ENCODE peak calls at places on chromosomes 6 and 20, in eight cellular contexts. U, D, M, A, W, Q, Z and S are unnamed samples. For H3K4me1, the result is how much of the 10 kb centered on the place peaks cover.

GRCh38 chr6:56514395-56514794 is 128.3 kb downstream of the DST start:
- DNase-seq in U (no peak), D (no peak), M (no peak), A (peak), W (no peak), Q (no peak), Z (no peak), S (no peak)

GRCh38 chr6:133277228-133277894 is 36.2 kb downstream of the EYA4 start:
- DNase-seq in U (no peak), D (no peak), M (no peak), A (no peak), W (no peak), Q (no peak), Z (no peak), S (no peak)

GRCh38 chr6:79909517-79909916 is 37.8 kb downstream of the ELOVL4 start:
- DNase-seq in U (no peak), D (no peak), M (no peak), A (no peak), W (no peak), Q (no peak), Z (no peak), S (no peak)

GRCh38 chr20:62006482-62006881 is 59.2 kb downstream of the TAF4 start:
- DNase-seq in U (peak), D (no peak), M (no peak), A (no peak), W (no peak), Q (no peak), Z (no peak), S (no peak)

GRCh38 chr6:169224185-169224695 is 29.4 kb downstream of the THBS2 start:
- DNase-seq in U (no peak), D (no peak), M (no peak), A (peak), W (no peak), Q (no peak), Z (no peak), S (no peak)

GRCh38 chr6:33390767-33391277 is 801 bp upstream of the KIFC1 start:
- DNase-seq in U (no peak), D (no peak), M (no peak), A (no peak), W (no peak), Q (no peak), Z (no peak), S (no peak)

GRCh38 chr20:62860924-62861691 is 514 bp downstream of the TCFL5 start:
- DNase-seq in U (peak), D (no peak), M (no peak), A (no peak), W (peak), Q (no peak), Z (peak), S (peak)

GRCh38 chr6:137415127-137415833 is 78.9 kb downstream of the OLIG3 start:
- DNase-seq in U (peak), D (peak), M (peak), A (peak), W (peak), Q (peak), Z (peak), S (peak)

GRCh38 chr6:3755637-3756515 is 4.4 kb upstream of the PXDC1 start:
- DNase-seq in U (no peak), D (no peak), M (no peak), A (no peak), W (no peak), Q (no peak), Z (no peak), S (no peak)

GRCh38 chr6:14851286-14851685 is 394.6 kb upstream of the JARID2 start:
- DNase-seq in U (no peak), D (no peak), M (no peak), A (peak), W (no peak), Q (no peak), Z (no peak), S (no peak)

GRCh38 chr6:111972714-111973678 is 80.9 kb upstream of the CCN6 start:
- DNase-seq in U (no peak), D (peak), M (no peak), A (peak), W (peak), Q (no peak), Z (peak), S (no peak)

GRCh38 chr6:37507082-37507481 is 7.4 kb upstream of the CCDC167 start:
- DNase-seq in U (no peak), D (no peak), M (no peak), A (no peak), W (no peak), Q (no peak), Z (no peak), S (no peak)
- H3K4me1 ChIP-seq in U (under half), D (under half), M (under half), A (under half), W (under half), Q (under half), Z (half or more), S (under half)

DNA sequence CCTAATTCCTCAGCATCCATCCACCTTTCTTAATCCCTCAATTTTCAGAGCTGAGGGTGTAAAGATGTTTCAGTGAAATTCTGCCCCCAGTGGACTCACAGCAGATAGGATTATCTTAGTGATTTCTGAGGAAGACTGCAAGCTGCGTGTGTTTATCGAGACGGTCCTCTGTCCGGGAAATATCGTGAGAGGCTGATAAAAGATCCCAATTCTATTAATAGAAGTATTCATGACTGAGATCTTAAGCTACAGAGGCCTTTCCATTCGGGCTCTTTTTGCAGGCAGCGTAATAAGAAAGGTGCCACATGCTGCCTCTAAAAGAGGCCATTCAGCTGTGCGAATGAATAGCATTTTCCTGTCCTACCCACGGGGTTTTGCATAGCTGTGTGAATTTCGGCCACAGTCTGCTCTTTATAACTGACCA is 209.0 kb downstream of the ARHGAP18 start:
- DNase-seq in U (no peak), D (no peak), M (no peak), A (peak), W (peak), Q (no peak), Z (no peak), S (no peak)
- H3K4me1 ChIP-seq in U (under half), D (under half), M (half or more), A (under half), W (under half), Q (under half), Z (under half), S (under half)

DNA sequence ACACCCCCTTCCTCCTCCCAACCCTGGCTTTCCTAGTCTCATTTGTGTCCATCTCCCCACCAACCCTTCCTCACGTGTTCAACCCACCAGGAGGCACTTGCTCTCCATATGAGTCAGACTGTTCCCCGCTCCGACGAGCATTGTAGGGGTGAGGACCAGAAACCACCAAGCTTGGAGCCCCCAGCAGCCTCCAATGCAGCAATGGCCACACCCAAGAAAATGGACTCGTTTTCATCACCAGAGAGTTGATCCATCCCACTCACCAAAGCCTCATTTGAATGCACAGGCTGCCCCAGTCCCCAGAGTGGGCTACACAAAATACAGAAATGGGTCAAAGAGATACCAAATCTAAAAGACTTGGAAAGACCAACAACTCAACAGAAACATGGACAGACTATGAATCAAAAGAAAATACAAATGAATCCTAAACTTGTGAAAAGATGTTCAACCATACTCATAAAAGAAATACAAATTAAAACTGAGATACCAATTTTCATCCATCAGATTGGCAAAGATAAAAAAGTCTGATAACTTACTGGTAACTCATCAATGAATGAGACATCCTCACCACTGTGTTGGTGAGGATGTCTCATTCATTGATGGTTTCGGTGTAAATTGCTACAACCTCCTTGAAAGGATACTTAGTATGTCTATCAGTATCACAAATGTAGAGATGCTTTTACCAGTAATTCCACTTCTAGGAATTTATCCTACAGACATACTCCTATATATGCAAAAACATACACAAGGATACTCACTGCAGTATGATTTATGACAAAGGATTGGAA is 68.1 kb downstream of the TRERF1 start:
- DNase-seq in U (no peak), D (no peak), M (no peak), A (no peak), W (no peak), Q (no peak), Z (no peak), S (no peak)
- H3K4me1 ChIP-seq in U (under half), D (under half), M (under half), A (under half), W (under half), Q (under half), Z (half or more), S (under half)

DNA sequence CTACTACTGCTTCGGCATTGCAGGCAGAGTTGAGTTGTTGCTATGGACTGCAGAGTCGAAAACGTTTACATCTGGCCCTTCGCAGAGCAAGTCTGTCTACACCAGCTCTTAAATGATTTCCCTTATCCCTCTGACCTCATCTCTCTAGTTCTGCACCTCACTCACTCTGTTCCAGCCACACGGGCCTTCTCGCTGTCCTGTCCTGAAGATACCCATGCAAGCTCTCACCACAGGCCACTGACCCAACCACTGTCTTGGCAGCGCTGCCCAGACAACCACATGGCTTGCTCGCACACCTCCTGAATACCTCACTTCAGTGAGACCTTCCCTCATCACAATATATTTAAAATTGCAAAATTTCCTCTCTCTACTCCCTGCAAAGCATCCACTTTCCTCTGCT is 31.4 kb downstream of the B4GALT5 start:
- DNase-seq in U (no peak), D (no peak), M (no peak), A (no peak), W (no peak), Q (no peak), Z (no peak), S (no peak)
- H3K4me1 ChIP-seq in U (half or more), D (under half), M (half or more), A (under half), W (half or more), Q (half or more), Z (under half), S (under half)

GRCh38 chr20:53843645-53844044 is 226.7 kb downstream of the BCAS1 start:
- DNase-seq in U (no peak), D (no peak), M (no peak), A (no peak), W (no peak), Q (no peak), Z (no peak), S (no peak)
- H3K4me1 ChIP-seq in U (under half), D (under half), M (under half), A (under half), W (under half), Q (under half), Z (under half), S (under half)

GRCh38 chr20:59010321-59010994 is 3.4 kb upstream of the CTSZ start:
- DNase-seq in U (no peak), D (no peak), M (no peak), A (no peak), W (no peak), Q (no peak), Z (no peak), S (no peak)

GRCh38 chr20:59008715-59009336 is 1.8 kb upstream of the CTSZ start:
- DNase-seq in U (no peak), D (no peak), M (no peak), A (no peak), W (no peak), Q (no peak), Z (no peak), S (peak)

GRCh38 chr20:59013959-59014608 is 5.1 kb upstream of the TUBB1 start:
- DNase-seq in U (no peak), D (no peak), M (no peak), A (peak), W (no peak), Q (no peak), Z (no peak), S (no peak)

GRCh38 chr20:59013031-59013951 is 5.9 kb upstream of the TUBB1 start:
- DNase-seq in U (no peak), D (no peak), M (no peak), A (no peak), W (no peak), Q (no peak), Z (no peak), S (no peak)

DNA sequence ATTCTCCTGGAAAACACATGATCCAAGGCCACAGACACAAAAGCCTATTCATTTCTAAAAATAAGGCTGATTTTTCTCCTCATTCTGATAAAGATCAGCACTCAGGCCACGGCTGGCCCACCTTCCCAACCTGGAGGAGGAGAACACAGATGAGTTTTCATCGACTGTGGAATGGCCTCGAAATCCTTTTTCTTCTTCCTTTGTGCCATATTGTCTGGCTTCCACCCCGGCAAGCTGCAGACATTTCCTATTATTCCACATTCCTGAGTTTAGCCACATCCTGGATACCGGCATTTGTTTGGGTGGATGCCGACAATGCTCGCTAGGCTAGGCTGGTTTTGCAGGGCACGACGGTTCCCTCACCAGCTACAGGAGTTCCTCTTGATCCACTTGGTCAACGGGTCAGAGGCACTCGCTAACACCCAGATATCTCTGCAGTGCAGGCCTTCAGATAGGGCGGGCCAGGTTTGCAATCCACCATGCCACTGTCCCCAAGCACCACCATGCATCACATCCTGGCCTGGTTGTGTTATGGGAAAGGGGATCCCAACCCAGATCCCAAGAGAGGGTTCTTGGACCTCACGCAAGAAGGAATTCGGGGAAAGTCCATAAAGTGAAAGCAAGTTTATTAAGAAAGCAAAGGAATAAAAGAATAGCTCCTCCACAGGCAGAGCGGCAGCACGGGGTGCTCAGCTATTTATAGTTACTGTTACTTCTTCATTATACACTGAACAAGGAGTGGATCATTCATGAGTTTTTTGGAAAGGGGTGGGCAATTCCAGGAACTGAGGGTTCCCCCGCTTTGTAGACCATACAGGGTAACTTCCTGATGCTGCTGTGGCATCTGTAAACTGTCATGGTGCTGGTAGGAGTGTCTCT is 4.2 kb upstream of the CTSZ start:
- DNase-seq in U (no peak), D (peak), M (no peak), A (peak), W (no peak), Q (no peak), Z (no peak), S (peak)
- H3K4me1 ChIP-seq in U (under half), D (under half), M (half or more), A (under half), W (under half), Q (under half), Z (under half), S (under half)

GRCh38 chr6:19934996-19935591 is 97.9 kb downstream of the ID4 start:
- DNase-seq in U (no peak), D (peak), M (no peak), A (no peak), W (no peak), Q (no peak), Z (no peak), S (peak)
- H3K4me1 ChIP-seq in U (under half), D (under half), M (under half), A (under half), W (under half), Q (under half), Z (under half), S (under half)

GRCh38 chr20:53656653-53657288 is 63.1 kb upstream of the ZNF217 start:
- DNase-seq in U (no peak), D (no peak), M (no peak), A (peak), W (no peak), Q (no peak), Z (no peak), S (no peak)
- H3K4me1 ChIP-seq in U (under half), D (under half), M (under half), A (under half), W (half or more), Q (under half), Z (under half), S (under half)

DNA sequence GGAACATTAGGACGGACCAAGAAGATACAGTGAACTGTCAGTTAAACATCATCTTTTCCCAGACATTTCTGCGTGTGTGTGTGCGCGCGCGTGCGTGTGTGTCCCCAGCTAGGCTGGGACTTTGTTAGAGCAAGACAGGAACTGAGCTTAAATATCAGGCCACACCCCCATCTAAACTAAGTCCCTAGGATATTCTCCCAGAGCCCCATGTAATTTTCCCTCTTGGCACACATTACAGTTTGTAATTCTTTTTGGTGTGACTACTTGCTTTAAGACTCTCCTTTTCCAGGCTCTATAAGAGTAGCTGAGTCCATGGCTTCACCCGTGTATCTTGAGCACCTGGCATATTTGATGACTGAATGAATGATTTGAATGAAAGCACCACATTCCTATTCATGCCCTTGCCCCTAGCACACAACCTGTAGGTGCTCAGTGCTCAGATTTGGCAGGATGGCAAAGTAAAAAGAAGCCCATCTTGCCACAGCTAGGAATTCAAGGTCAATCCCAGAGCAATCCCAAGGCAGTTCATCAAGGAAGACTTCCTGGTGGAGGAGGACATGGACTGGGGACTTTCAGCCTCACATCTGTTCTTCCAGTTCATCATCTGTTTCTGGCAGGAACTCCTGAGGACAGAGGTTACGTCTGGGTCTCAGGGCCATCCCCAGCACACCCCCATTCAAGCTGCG is 69.2 kb downstream of the MRPL14 start:
- DNase-seq in U (no peak), D (no peak), M (no peak), A (peak), W (no peak), Q (no peak), Z (no peak), S (no peak)
- H3K4me1 ChIP-seq in U (under half), D (half or more), M (half or more), A (half or more), W (half or more), Q (under half), Z (under half), S (under half)

DNA sequence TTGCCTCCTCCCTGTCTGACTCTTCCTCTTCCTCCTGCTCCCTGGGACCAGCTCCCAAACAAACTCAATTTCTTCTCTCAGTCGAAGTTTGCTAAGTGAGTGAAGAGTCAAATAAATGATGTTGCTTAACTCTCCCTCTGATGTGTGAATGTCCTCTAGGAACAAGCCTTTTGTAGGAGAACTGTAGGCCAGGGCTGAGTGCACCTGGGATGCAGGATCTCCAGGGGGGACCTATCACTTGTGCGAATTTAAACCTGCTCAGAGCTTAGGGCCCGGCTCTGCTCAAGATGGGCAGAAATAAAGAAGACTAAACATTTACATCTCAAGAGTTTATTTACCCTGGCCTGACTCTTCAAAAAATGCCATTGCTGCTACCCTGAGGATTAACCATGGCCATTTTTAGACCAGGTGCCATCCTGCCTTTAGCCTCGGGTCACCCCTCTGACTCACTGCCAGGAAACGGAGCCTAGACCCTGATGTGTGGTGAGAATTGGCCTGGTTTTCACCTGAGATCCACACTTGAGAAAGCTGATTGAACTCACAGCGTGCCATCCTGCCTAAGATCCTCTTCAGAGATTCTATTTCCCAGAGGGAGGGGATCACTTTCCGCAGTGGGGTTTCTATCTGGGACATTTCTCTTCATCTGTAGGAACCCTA is 63.6 kb upstream of the CD93 start:
- DNase-seq in U (no peak), D (peak), M (no peak), A (no peak), W (no peak), Q (no peak), Z (no peak), S (no peak)
- H3K4me1 ChIP-seq in U (half or more), D (under half), M (half or more), A (under half), W (under half), Q (under half), Z (under half), S (under half)